ENCODE peak calls at places on chromosomes 2 and 18, in eight cellular contexts. O is neuronal stem cell; S is iPS DF 6.9; F is heart left ventricle; J is prostate gland; W is right lobe of liver; T is CD4-positive, CD25-positive, alpha-beta regulatory T cell; X is tibial artery. K is an unnamed sample.

GRCh38 chr2:240839152-240840143 is 19.4 kb upstream of the KIF1A start:
- DNase-seq in O (no peak), W (no peak), X (no peak), F (no peak), T (no peak), S (no peak), J (no peak), K (no peak)

GRCh38 chr2:207819839-207820784 is 50.4 kb upstream of the FZD5 start:
- DNase-seq in X (no peak), F (no peak), S (no peak), T (no peak), O (no peak), J (no peak), W (peak; percentile 88), K (no peak)

GRCh38 chr2:39620067-39620466 is 45.6 kb upstream of the TMEM178A start:
- DNase-seq in S (no peak), F (peak; percentile 44), W (peak; percentile 63), J (peak; percentile 22), X (peak; percentile 74), T (peak; percentile 10), O (no peak), K (peak; percentile 50)

GRCh38 chr2:201257941-201258665 is 2.2 kb upstream of the CASP8 start:
- DNase-seq in O (no peak), T (peak; percentile 98), F (peak; percentile 71), S (no peak), X (peak; percentile 71), W (peak; percentile 74), J (peak; percentile 78), K (peak; percentile 91)

GRCh38 chr2:86283461-86284030 is 53.9 kb downstream of the REEP1 start:
- DNase-seq in X (no peak), S (no peak), O (no peak), T (no peak), F (no peak), J (no peak), W (no peak), K (no peak)

GRCh38 chr2:120421830-120422175 is 75.9 kb downstream of the INHBB start:
- DNase-seq in F (peak; percentile 11), S (no peak), J (no peak), T (no peak), W (no peak), X (no peak), O (no peak), K (no peak)

GRCh38 chr2:197088694-197089093 is 162.2 kb upstream of the PGAP1 start:
- DNase-seq in T (no peak), W (no peak), X (no peak), J (no peak), F (no peak), S (no peak), O (no peak), K (no peak)

GRCh38 chr2:214810670-214811069 is 1.2 kb upstream of the BARD1 start:
- DNase-seq in F (no peak), W (no peak), T (no peak), O (no peak), X (no peak), S (no peak), J (peak; percentile 11), K (peak; percentile 10)

GRCh38 chr2:195818521-195818920 is 161.5 kb downstream of the SLC39A10 start:
- DNase-seq in T (no peak), J (no peak), O (no peak), W (no peak), F (no peak), S (no peak), X (no peak), K (no peak)

GRCh38 chr2:228927028-228928010 is 343.8 kb downstream of the PID1 start:
- DNase-seq in W (no peak), T (no peak), F (no peak), S (no peak), X (no peak), J (no peak), O (no peak), K (no peak)

GRCh38 chr18:36769172-36769571 is 59.6 kb downstream of the TPGS2 start:
- DNase-seq in O (no peak), F (no peak), W (no peak), J (no peak), T (no peak), X (no peak), S (no peak), K (no peak)

GRCh38 chr2:135685361-135685760 is 56.3 kb upstream of the UBXN4 start:
- DNase-seq in T (no peak), F (no peak), O (no peak), W (no peak), J (no peak), S (no peak), X (no peak), K (peak; percentile 38)

GRCh38 chr2:135005753-135006152 is 41.5 kb downstream of the MAP3K19 start:
- DNase-seq in W (no peak), J (no peak), X (no peak), T (no peak), O (no peak), F (no peak), S (no peak), K (no peak)

GRCh38 chr18:74190086-74190485 is 41.8 kb downstream of the TIMM21 start:
- DNase-seq in W (no peak), T (no peak), S (no peak), O (no peak), J (no peak), F (no peak), X (no peak), K (no peak)

GRCh38 chr2:189511210-189511609 is 69.4 kb downstream of the SLC40A1 start:
- DNase-seq in J (no peak), T (no peak), S (no peak), X (no peak), W (no peak), O (no peak), F (no peak), K (no peak)

GRCh38 chr2:195768454-195768853 is 111.4 kb downstream of the SLC39A10 start:
- DNase-seq in O (no peak), T (no peak), W (no peak), F (no peak), X (no peak), J (no peak), S (no peak), K (no peak)

GRCh38 chr2:207706936-207707860 is 4.2 kb upstream of the CCNYL1 start:
- DNase-seq in W (no peak), T (no peak), F (no peak), O (no peak), S (no peak), J (no peak), X (no peak), K (no peak)

GRCh38 chr18:58208207-58208944 is 164.3 kb downstream of the NEDD4L start:
- DNase-seq in W (no peak), J (no peak), O (no peak), X (no peak), S (no peak), T (no peak), F (no peak), K (no peak)

GRCh38 chr2:233422050-233422639 is 67.9 kb downstream of the DGKD start:
- DNase-seq in S (no peak), T (peak; percentile 94), F (no peak), J (peak; percentile 76), O (no peak), W (no peak), X (no peak), K (peak; percentile 92)

DNA sequence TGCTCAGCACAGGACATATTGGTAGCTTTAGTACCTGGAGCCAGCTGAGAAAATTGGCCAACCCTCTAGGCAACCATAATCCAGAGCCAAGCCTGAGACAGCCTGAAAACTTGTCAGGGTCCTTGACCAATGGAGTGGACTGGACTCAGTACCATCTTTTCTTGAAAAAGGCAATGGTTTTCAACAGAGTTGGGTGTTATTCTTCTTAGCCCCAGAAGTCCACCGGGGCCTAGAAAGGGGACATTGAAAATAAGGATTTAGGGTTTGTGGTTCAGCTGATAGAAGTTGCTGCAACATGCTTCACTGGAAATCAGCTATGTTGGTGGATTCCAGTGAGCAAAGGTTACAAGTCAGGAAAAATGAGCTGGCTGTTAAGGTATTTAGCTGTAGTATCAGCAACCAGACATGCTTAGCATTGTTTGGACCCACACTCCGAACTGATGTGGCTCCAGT is 22.1 kb upstream of the CNOT11 start:
- DNase-seq in T (no peak), O (no peak), S (no peak), J (no peak), X (no peak), W (no peak), F (no peak), K (no peak)
- H3K9me3 ChIP-seq in T (no peaks in the 10 kb centered on the region), O (no peaks in the 10 kb centered on the region), S (no peaks in the 10 kb centered on the region), J (no peaks in the 10 kb centered on the region), X (no peaks in the 10 kb centered on the region), W (no peaks in the 10 kb centered on the region), F (no peaks in the 10 kb centered on the region), K (no peaks in the 10 kb centered on the region)

DNA sequence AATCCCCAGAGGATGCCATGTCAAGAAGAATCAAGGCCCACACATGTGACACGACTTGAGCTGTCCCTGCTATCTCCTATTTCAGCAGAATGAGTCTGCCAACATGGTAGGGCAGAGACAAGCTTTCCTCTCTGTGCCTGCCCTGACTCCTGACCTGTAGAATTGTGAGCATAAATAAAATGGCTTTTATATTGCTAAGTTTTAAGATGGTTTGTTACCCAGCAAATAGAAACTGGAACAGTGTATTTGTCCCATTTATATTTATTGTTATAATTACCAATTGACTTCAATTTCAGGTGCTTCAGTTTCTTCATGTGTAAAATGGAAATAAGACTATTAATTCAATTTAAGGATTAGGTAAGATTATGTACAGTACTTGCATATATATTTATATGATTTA is 90.5 kb downstream of the ASB1 start:
- DNase-seq in J (no peak), W (no peak), X (no peak), S (no peak), O (no peak), F (no peak), T (no peak), K (no peak)
- H3K9me3 ChIP-seq in J (no peaks in the 10 kb centered on the region), W (no peaks in the 10 kb centered on the region), X (peaks cover 9% of the 10 kb centered on the region), S (peaks cover 13% of the 10 kb centered on the region), O (peaks cover 2% of the 10 kb centered on the region), F (peaks cover 33% of the 10 kb centered on the region), T (peaks cover 8% of the 10 kb centered on the region), K (peaks cover 13% of the 10 kb centered on the region)

GRCh38 chr2:71333619-71334018 is 2.0 kb downstream of the ZNF638 start:
- DNase-seq in X (no peak), J (no peak), W (no peak), T (no peak), S (no peak), F (no peak), O (no peak), K (no peak)

GRCh38 chr2:71337776-71338175 is 6.2 kb downstream of the ZNF638 start:
- DNase-seq in X (no peak), S (no peak), W (no peak), J (no peak), F (no peak), T (no peak), O (no peak), K (no peak)

GRCh38 chr2:71339685-71340084 is 8.1 kb downstream of the ZNF638 start:
- DNase-seq in F (no peak), T (no peak), W (no peak), X (no peak), S (no peak), J (no peak), O (no peak), K (no peak)

GRCh38 chr2:71336384-71336783 is 4.8 kb downstream of the ZNF638 start:
- DNase-seq in X (no peak), J (no peak), S (no peak), O (no peak), W (no peak), T (no peak), F (no peak), K (no peak)

GRCh38 chr2:71336802-71337201 is 5.2 kb downstream of the ZNF638 start:
- DNase-seq in J (no peak), O (no peak), W (no peak), F (no peak), S (no peak), X (peak; percentile 60), T (no peak), K (no peak)
- H3K9me3 ChIP-seq in J (no peaks in the 10 kb centered on the region), O (no peaks in the 10 kb centered on the region), W (no peaks in the 10 kb centered on the region), F (no peaks in the 10 kb centered on the region), S (no peaks in the 10 kb centered on the region), X (no peaks in the 10 kb centered on the region), T (no peaks in the 10 kb centered on the region), K (no peaks in the 10 kb centered on the region)

GRCh38 chr2:101930019-101930418 is 61.7 kb upstream of the IL1R2 start:
- DNase-seq in J (no peak), X (no peak), F (no peak), T (no peak), O (no peak), S (no peak), W (no peak), K (no peak)
- H3K9me3 ChIP-seq in J (no peaks in the 10 kb centered on the region), X (peaks cover 17% of the 10 kb centered on the region), F (peaks cover 10% of the 10 kb centered on the region), T (peaks cover 12% of the 10 kb centered on the region), O (peaks cover 5% of the 10 kb centered on the region), S (peaks cover 2% of the 10 kb centered on the region), W (no peaks in the 10 kb centered on the region), K (peaks cover 7% of the 10 kb centered on the region)

K was measured in PC-9.